ENCODE peak calls at places on chromosomes 12 and 14, in eight cellular contexts. J, O, G, Y, X, I, B and W are unnamed samples.

GRCh38 chr14:87628129-87628528 is 364.9 kb downstream of the GALC start:
- DNase-seq in J (peak), X (peak), G (peak), I (no peak), O (no peak), Y (peak), B (peak), W (no peak)

GRCh38 chr14:51610766-51611165 is 40.9 kb upstream of the FRMD6 start:
- DNase-seq in G (no peak), X (no peak), J (peak), Y (no peak), I (no peak), B (no peak), O (no peak), W (peak)

GRCh38 chr14:24483604-24484252 is 24.3 kb downstream of the CMA1 start:
- DNase-seq in B (no peak), I (peak), J (peak), G (no peak), X (no peak), Y (no peak), O (no peak), W (no peak)

GRCh38 chr14:54175298-54175942 is 218.8 kb upstream of the BMP4 start:
- DNase-seq in X (peak), O (peak), B (peak), Y (peak), G (peak), I (peak), J (peak), W (peak)

GRCh38 chr14:50342211-50343080 is 30.3 kb downstream of the DMAC2L start:
- DNase-seq in G (peak), J (peak), I (peak), B (peak), O (no peak), X (peak), Y (peak), W (peak)

GRCh38 chr14:71119832-71120231 is 212.6 kb downstream of the PCNX1 start:
- DNase-seq in J (no peak), I (no peak), O (no peak), G (no peak), X (no peak), B (no peak), Y (no peak), W (no peak)

GRCh38 chr12:51837286-51837685 is 11.2 kb downstream of the FIGNL2 start:
- DNase-seq in I (no peak), X (no peak), O (no peak), J (no peak), G (peak), Y (no peak), B (no peak), W (no peak)

GRCh38 chr12:105355752-105356151 is 25.3 kb downstream of the C12orf75 start:
- DNase-seq in G (no peak), B (no peak), X (peak), Y (no peak), J (peak), I (peak), O (no peak), W (no peak)

GRCh38 chr12:81573228-81573627 is 185.9 kb downstream of the PPFIA2 start:
- DNase-seq in I (no peak), O (no peak), J (peak), G (no peak), X (no peak), B (no peak), Y (peak), W (no peak)

GRCh38 chr14:35829449-35829848 is 3.3 kb downstream of the BRMS1L start:
- DNase-seq in Y (no peak), B (no peak), I (peak), J (peak), G (no peak), O (no peak), X (no peak), W (no peak)

GRCh38 chr12:113237748-113238147 is 16.5 kb downstream of the TPCN1 start:
- DNase-seq in B (no peak), O (no peak), G (no peak), X (no peak), Y (no peak), I (no peak), J (no peak), W (peak)

GRCh38 chr12:111446044-111446581 is 40.4 kb downstream of the SH2B3 start:
- DNase-seq in B (no peak), X (no peak), G (no peak), J (peak), I (no peak), Y (peak), O (no peak), W (peak)

GRCh38 chr12:10136637-10137205 is 6.7 kb upstream of the CLEC7A start:
- DNase-seq in O (no peak), X (no peak), I (no peak), J (no peak), Y (no peak), G (no peak), B (peak), W (no peak)

GRCh38 chr12:11761869-11762567 is 112.5 kb downstream of the ETV6 start:
- DNase-seq in I (no peak), O (peak), X (no peak), G (no peak), B (no peak), Y (no peak), J (no peak), W (no peak)

GRCh38 chr12:54125950-54126695 is 62.7 kb downstream of the SMUG1 start:
- DNase-seq in O (no peak), G (peak), Y (peak), B (no peak), I (no peak), J (no peak), X (no peak), W (no peak)

GRCh38 chr14:89041245-89041585 is 216.8 kb downstream of the TTC8 start:
- DNase-seq in I (peak), Y (no peak), G (no peak), B (peak), X (peak), J (no peak), O (no peak), W (no peak)

GRCh38 chr12:118409834-118410233 is 33.5 kb downstream of the SUDS3 start:
- DNase-seq in X (no peak), J (no peak), Y (no peak), G (no peak), O (no peak), I (no peak), B (no peak), W (no peak)

GRCh38 chr12:25186038-25186787 is 8.7 kb downstream of the DNAI7 start:
- DNase-seq in J (no peak), B (no peak), I (no peak), G (no peak), Y (no peak), X (no peak), O (peak), W (no peak)

GRCh38 chr14:68780358-68781160 is 12.3 kb downstream of the ZFP36L1 start:
- DNase-seq in G (peak), I (peak), B (peak), J (peak), X (no peak), O (no peak), Y (no peak), W (peak)

GRCh38 chr14:65131176-65131765 is 29.0 kb upstream of the MAX start:
- DNase-seq in X (peak), O (no peak), Y (peak), I (peak), G (no peak), B (peak), J (peak), W (no peak)

GRCh38 chr14:61566537-61567225 is 128.6 kb upstream of the HIF1A start:
- DNase-seq in J (peak), O (no peak), Y (no peak), X (peak), G (no peak), I (peak), B (peak), W (peak)

GRCh38 chr14:54547583-54547982 is 19.3 kb upstream of the SAMD4A start:
- DNase-seq in X (no peak), B (no peak), Y (no peak), G (no peak), I (no peak), J (no peak), O (no peak), W (no peak)

GRCh38 chr12:110853856-110854255 is 7.1 kb downstream of the CCDC63 start:
- DNase-seq in G (peak), X (no peak), B (peak), O (no peak), I (no peak), Y (peak), J (no peak), W (no peak)

GRCh38 chr14:38860530-38860929 is 242.5 kb downstream of the SEC23A start:
- DNase-seq in B (no peak), O (no peak), Y (no peak), X (no peak), G (no peak), I (no peak), J (no peak), W (no peak)

GRCh38 chr14:81436296-81437138 is 36.4 kb upstream of the STON2 start:
- DNase-seq in Y (peak), I (peak), B (peak), J (peak), X (peak), O (peak), G (peak), W (peak)

GRCh38 chr14:43503508-43503907 is 1003.6 kb downstream of the FSCB start:
- DNase-seq in B (peak), J (no peak), Y (peak), X (no peak), O (peak), G (no peak), I (peak), W (no peak)

GRCh38 chr12:80064269-80064668 is 35.1 kb upstream of the OTOGL start:
- DNase-seq in G (no peak), X (no peak), J (peak), O (no peak), Y (no peak), I (no peak), B (no peak), W (no peak)

GRCh38 chr14:20469890-20470858 is 968 bp downstream of the PNP start:
- DNase-seq in B (peak), I (peak), X (peak), J (peak), Y (peak), G (peak), O (peak), W (peak)

GRCh38 chr12:1805441-1806081 is 14.8 kb upstream of the LRTM2 start:
- DNase-seq in I (no peak), J (no peak), O (no peak), B (no peak), Y (no peak), G (no peak), X (no peak), W (no peak)

GRCh38 chr12:47773858-47774580 is 981 bp downstream of the SLC48A1 start:
- DNase-seq in J (no peak), I (peak), G (no peak), B (no peak), X (no peak), O (no peak), Y (no peak), W (no peak)

GRCh38 chr12:100733817-100734593 is 60.6 kb upstream of the ANO4 start:
- DNase-seq in Y (peak), X (peak), B (peak), I (peak), O (no peak), G (peak), J (peak), W (peak)

GRCh38 chr14:53531151-53531550 is 378.0 kb upstream of the DDHD1 start:
- DNase-seq in J (no peak), Y (no peak), B (no peak), G (no peak), O (no peak), I (peak), X (no peak), W (no peak)

GRCh38 chr12:64673490-64674169 is 63.3 kb downstream of the RASSF3 start:
- DNase-seq in J (peak), O (no peak), I (no peak), G (peak), X (no peak), Y (no peak), B (no peak), W (peak)

GRCh38 chr14:33740531-33740930 is 210.3 kb downstream of the EGLN3 start:
- DNase-seq in B (no peak), O (no peak), X (no peak), G (no peak), I (peak), J (peak), Y (no peak), W (no peak)
- H3K4me2 ChIP-seq in B (no peak), O (no peak), X (no peak), G (no peak), I (no peak), J (no peak), Y (no peak), W (no peak)

DNA sequence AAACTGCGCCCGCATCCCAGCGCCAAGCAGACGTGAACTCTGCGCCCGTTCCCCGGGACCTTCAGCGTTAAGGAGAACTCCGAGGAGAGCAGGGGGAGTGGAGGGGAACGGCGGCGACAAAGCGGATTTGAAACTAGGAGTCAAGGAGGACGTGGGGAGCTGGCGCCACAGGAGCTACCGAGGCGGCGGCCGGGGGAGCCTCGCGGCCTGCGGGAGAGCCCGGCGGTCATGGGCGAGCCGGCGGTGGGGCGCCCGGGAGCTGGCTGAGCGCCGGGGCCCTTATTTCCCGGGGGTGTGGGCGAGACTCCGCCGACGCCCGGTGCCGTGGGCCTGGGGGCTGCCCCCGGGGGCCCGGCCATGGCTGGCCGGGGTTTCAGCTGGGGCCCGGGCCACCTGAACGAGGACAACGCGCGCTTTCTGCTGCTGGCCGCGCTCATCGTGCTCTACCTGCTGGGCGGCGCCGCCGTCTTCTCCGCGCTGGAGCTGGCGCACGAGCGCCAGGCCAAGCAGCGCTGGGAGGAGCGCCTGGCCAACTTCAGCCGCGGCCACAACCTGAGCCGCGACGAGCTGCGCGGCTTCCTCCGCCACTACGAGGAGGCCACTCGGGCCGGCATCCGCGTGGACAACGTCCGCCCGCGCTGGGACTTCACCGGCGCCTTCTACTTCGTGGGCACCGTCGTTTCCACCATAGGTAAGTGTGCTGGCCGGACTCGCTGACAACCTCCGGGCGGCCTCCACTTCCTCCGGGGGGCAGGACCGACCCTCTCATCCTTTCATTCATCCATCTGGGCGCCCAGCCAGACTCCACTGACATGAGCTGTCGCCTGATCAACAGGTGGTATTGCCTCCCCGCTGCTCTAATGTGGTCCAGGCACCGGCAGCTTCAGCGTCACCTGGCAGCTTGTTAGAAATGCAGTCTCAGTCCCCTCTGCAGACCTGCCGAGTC is at the start of gene KCNK13:
- DNase-seq in I (peak), X (peak), G (peak), J (peak), Y (peak), O (no peak), B (peak), W (peak)
- TF ChIP-seq EZH2 in I (peak), X (peak), G (peak), J (peak), Y (peak), O (no peak), B (no peak), W (no peak)

GRCh38 chr12:21523148-21523547 is 2.9 kb upstream of the SPX start:
- DNase-seq in X (no peak), Y (no peak), I (no peak), O (no peak), G (no peak), J (no peak), B (no peak), W (no peak)

GRCh38 chr12:21527451-21528180 is 1.5 kb downstream of the SPX start:
- DNase-seq in I (peak), X (peak), O (peak), Y (peak), J (peak), G (peak), B (peak), W (peak)

GRCh38 chr12:21526721-21527345 is 737 bp downstream of the SPX start:
- DNase-seq in O (no peak), Y (peak), X (no peak), J (no peak), B (no peak), G (no peak), I (no peak), W (peak)

GRCh38 chr12:21528953-21529352 is 2.9 kb downstream of the SPX start:
- DNase-seq in G (no peak), O (no peak), X (no peak), B (no peak), Y (no peak), J (peak), I (peak), W (no peak)

GRCh38 chr12:21526053-21526452 is at the start of gene SPX:
- DNase-seq in I (peak), Y (no peak), B (no peak), G (no peak), X (peak), J (no peak), O (no peak), W (no peak)
- H3K4me2 ChIP-seq in I (peak), Y (peak), B (peak), G (peak), X (peak), J (peak), O (no peak), W (peak)

DNA sequence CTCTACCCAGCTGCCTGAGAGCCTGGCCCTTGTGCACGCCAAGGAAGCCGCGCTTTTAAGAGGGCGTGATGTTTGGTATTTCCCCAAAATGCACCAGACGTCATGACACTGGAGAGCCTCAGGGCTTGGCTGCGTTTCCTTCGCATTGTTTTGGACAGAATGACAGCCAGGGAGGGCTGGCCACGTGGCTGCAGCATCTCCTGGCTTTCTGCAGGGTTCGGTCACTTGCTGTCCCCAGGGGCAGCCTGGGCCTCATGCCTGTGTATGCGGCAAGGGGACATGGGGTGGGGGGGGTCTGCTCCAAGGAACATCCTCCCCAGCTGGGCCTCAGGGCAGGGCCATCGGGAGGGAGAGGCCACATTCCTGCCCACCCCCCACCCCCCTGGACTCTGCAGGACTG is 16.2 kb upstream of the NUDT14 start:
- DNase-seq in X (peak), G (peak), J (peak), B (peak), Y (no peak), O (no peak), I (peak), W (no peak)
- TF ChIP-seq EZH2 in X (no peak), G (no peak), J (peak), B (no peak), Y (no peak), O (no peak), I (no peak), W (no peak)

DNA sequence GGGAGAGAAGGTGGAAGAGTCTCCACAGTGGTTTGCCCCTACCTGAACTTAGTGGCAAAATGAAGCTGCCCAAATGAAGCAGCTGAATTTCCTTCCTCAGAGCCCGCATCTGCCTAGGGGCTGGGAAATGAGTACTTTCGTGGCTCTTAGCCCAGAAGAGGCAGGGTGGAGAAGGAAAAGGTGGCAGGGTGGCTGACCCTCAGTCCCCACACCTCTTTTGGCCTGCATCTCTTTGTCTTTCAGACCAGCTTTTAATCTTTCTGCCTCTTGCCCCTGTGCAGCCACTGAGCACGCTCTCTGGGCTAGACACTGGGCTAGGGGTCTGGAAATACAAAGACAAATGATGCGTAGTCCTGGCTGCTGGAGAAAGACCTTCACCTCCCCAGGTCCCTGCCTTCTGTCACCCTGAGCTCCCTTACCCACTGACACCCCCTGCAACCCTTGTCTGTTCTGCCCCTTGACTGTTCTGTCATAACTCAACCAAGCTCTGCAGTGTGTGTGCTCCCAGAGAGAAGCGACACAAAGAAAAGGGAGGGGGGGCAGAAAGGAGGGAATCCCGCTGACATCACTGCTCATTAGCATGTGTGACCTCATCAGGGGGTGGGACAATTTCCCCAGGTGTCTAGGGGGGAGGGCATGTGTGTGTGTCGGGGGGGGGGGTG is 362 bp upstream of the REM2 start:
- DNase-seq in I (peak), J (peak), X (peak), Y (peak), B (peak), O (no peak), G (peak), W (peak)
- H3K4me2 ChIP-seq in I (no peak), J (no peak), X (no peak), Y (peak), B (peak), O (no peak), G (peak), W (no peak)

GRCh38 chr12:30548203-30548602 is 147.5 kb downstream of the IPO8 start:
- DNase-seq in O (no peak), I (no peak), B (no peak), J (no peak), X (no peak), G (no peak), Y (no peak), W (no peak)
- TF ChIP-seq EZH2 in O (no peak), I (no peak), B (no peak), J (no peak), X (no peak), G (no peak), Y (no peak), W (no peak)

GRCh38 chr14:97057238-97057637 is 260.1 kb downstream of the VRK1 start:
- DNase-seq in Y (no peak), B (no peak), O (no peak), I (no peak), J (no peak), X (no peak), G (no peak), W (no peak)
- H3K4me2 ChIP-seq in Y (no peak), B (no peak), O (no peak), I (no peak), J (no peak), X (no peak), G (no peak), W (no peak)

GRCh38 chr14:72524230-72524629 is 369.7 kb downstream of the DPF3 start:
- DNase-seq in I (no peak), O (no peak), X (no peak), G (no peak), B (no peak), J (no peak), Y (no peak), W (no peak)
- TF ChIP-seq EZH2 in I (no peak), O (no peak), X (no peak), G (no peak), B (no peak), J (no peak), Y (no peak), W (no peak)